ENCODE peak calls at places on chromosomes 5 and 9, in four cellular contexts. Z is A549, R is HT-29, K is GM04503. B is an unnamed sample.

GRCh38 chr9:22158983-22159382 is 149.9 kb upstream of the CDKN2B start:
- DNase-seq in Z (no peak), R (peak), K (no peak), B (no peak)

GRCh38 chr9:107144475-107144874 is 138.6 kb upstream of the RAD23B start:
- DNase-seq in Z (no peak), R (no peak), K (no peak), B (no peak)

GRCh38 chr9:127921592-127922120 is 4.8 kb upstream of the ST6GALNAC4 start:
- DNase-seq in Z (peak), R (peak), K (no peak), B (peak)

GRCh38 chr5:32290922-32291321 is 21.8 kb downstream of the MTMR12 start:
- DNase-seq in Z (no peak), R (no peak), K (no peak), B (no peak)

GRCh38 chr9:109799792-109800191 is 19.8 kb downstream of the PALM2AKAP2 start:
- DNase-seq in Z (no peak), R (no peak), K (peak), B (no peak)

GRCh38 chr5:149829954-149830353 is 99.8 kb downstream of the PPARGC1B start:
- DNase-seq in Z (peak), R (no peak), K (no peak), B (no peak)

GRCh38 chr5:171420429-171421231 is 1.2 kb downstream of the FGF18 start:
- DNase-seq in Z (no peak), R (no peak), K (peak), B (peak)

GRCh38 chr9:69817202-69817601 is 3.4 kb upstream of the CFAP95 start:
- DNase-seq in Z (no peak), R (no peak), K (no peak), B (no peak)

GRCh38 chr5:112776301-112776856 is 38.7 kb downstream of the APC start:
- DNase-seq in Z (no peak), R (no peak), K (peak), B (no peak)

GRCh38 chr5:17228833-17229291 is 11.4 kb downstream of the BASP1 start:
- DNase-seq in Z (no peak), R (no peak), K (no peak), B (no peak)

GRCh38 chr9:86481466-86481865 is 127.3 kb upstream of the TUT7 start:
- DNase-seq in Z (no peak), R (no peak), K (no peak), B (no peak)

GRCh38 chr9:91101598-91102168 is 260.0 kb downstream of the AUH start:
- DNase-seq in Z (no peak), R (no peak), K (no peak), B (no peak)

GRCh38 chr5:395156-395920 is 47.6 kb upstream of the EXOC3 start:
- DNase-seq in Z (no peak), R (peak), K (peak), B (no peak)

GRCh38 chr9:74285075-74285474 is 212.1 kb upstream of the RORB start:
- DNase-seq in Z (no peak), R (no peak), K (no peak), B (no peak)

GRCh38 chr9:69885474-69885929 is 64.9 kb downstream of the CFAP95 start:
- DNase-seq in Z (peak), R (peak), K (no peak), B (no peak)

GRCh38 chr5:73418244-73418691 is 30.3 kb downstream of the FOXD1 start:
- DNase-seq in Z (no peak), R (no peak), K (no peak), B (no peak)

GRCh38 chr5:16179511-16179935 is at the start of gene MARCHF11:
- DNase-seq in Z (no peak), R (no peak), K (no peak), B (no peak)

GRCh38 chr9:79684711-79685575 is 113.2 kb downstream of the TLE4 start:
- DNase-seq in Z (no peak), R (no peak), K (no peak), B (no peak)

B was measured in anterior cingulate cortex.